ENCODE peak calls at places on chromosomes 16 and 17, in seven cellular contexts. One of them, this sample, is unnamed.

GRCh38 chr16:86508947-86509758 is 1.2 kb upstream of the FOXF1 start:
- DNase-seq in CMK: no peak
- DNase-seq in activated T-cell treated with anti-CD3 and anti-CD28 coated beads, Interleukin-2, amount 50 U/mL, for 4 hours: no peak
- DNase-seq in NCI-H1092: no peak
- DNase-seq in CD8-positive, alpha-beta memory T cell: no peak
- DNase-seq in heart right ventricle: peak; percentile 42
- DNase-seq in GOT3: peak; percentile 70
- DNase-seq in this sample: no peak

GRCh38 chr17:9360610-9361571 is 214.7 kb downstream of the STX8 start:
- DNase-seq in CMK: no peak
- DNase-seq in activated T-cell treated with anti-CD3 and anti-CD28 coated beads, Interleukin-2, amount 50 U/mL, for 4 hours: no peak
- DNase-seq in NCI-H1092: no peak
- DNase-seq in CD8-positive, alpha-beta memory T cell: no peak
- DNase-seq in heart right ventricle: peak; percentile 11
- DNase-seq in GOT3: no peak
- DNase-seq in this sample: no peak

GRCh38 chr16:80741716-80742115 is 62.7 kb downstream of the CDYL2 start:
- DNase-seq in CMK: no peak
- DNase-seq in activated T-cell treated with anti-CD3 and anti-CD28 coated beads, Interleukin-2, amount 50 U/mL, for 4 hours: no peak
- DNase-seq in NCI-H1092: no peak
- DNase-seq in CD8-positive, alpha-beta memory T cell: no peak
- DNase-seq in heart right ventricle: no peak
- DNase-seq in GOT3: no peak
- DNase-seq in this sample: no peak

GRCh38 chr17:688100-688989 is 26.3 kb downstream of the VPS53 start:
- DNase-seq in CMK: no peak
- DNase-seq in activated T-cell treated with anti-CD3 and anti-CD28 coated beads, Interleukin-2, amount 50 U/mL, for 4 hours: no peak
- DNase-seq in NCI-H1092: no peak
- DNase-seq in CD8-positive, alpha-beta memory T cell: no peak
- DNase-seq in heart right ventricle: peak; percentile 17
- DNase-seq in GOT3: no peak
- DNase-seq in this sample: no peak

GRCh38 chr16:13909872-13910303 is 10.1 kb upstream of the ERCC4 start:
- DNase-seq in CMK: no peak
- DNase-seq in activated T-cell treated with anti-CD3 and anti-CD28 coated beads, Interleukin-2, amount 50 U/mL, for 4 hours: no peak
- DNase-seq in NCI-H1092: no peak
- DNase-seq in CD8-positive, alpha-beta memory T cell: no peak
- DNase-seq in heart right ventricle: peak; percentile 69
- DNase-seq in GOT3: no peak
- DNase-seq in this sample: no peak

GRCh38 chr16:81885976-81886586 is 107.0 kb downstream of the PLCG2 start:
- DNase-seq in CMK: peak; percentile 31
- DNase-seq in activated T-cell treated with anti-CD3 and anti-CD28 coated beads, Interleukin-2, amount 50 U/mL, for 4 hours: no peak
- DNase-seq in NCI-H1092: no peak
- DNase-seq in CD8-positive, alpha-beta memory T cell: no peak
- DNase-seq in heart right ventricle: no peak
- DNase-seq in GOT3: no peak
- DNase-seq in this sample: no peak

GRCh38 chr16:54287018-54287757 is 601 bp upstream of the IRX3 start:
- DNase-seq in CMK: no peak
- DNase-seq in activated T-cell treated with anti-CD3 and anti-CD28 coated beads, Interleukin-2, amount 50 U/mL, for 4 hours: no peak
- DNase-seq in NCI-H1092: no peak
- DNase-seq in CD8-positive, alpha-beta memory T cell: no peak
- DNase-seq in heart right ventricle: no peak
- DNase-seq in GOT3: no peak
- DNase-seq in this sample: no peak

GRCh38 chr17:83192161-83192788 is 112.9 kb downstream of the METRNL start:
- DNase-seq in CMK: no peak
- DNase-seq in activated T-cell treated with anti-CD3 and anti-CD28 coated beads, Interleukin-2, amount 50 U/mL, for 4 hours: no peak
- DNase-seq in NCI-H1092: no peak
- DNase-seq in CD8-positive, alpha-beta memory T cell: no peak
- DNase-seq in heart right ventricle: no peak
- DNase-seq in GOT3: no peak
- DNase-seq in this sample: no peak

GRCh38 chr16:11682655-11683096 is 14.4 kb downstream of the SNN start:
- DNase-seq in CMK: no peak
- DNase-seq in activated T-cell treated with anti-CD3 and anti-CD28 coated beads, Interleukin-2, amount 50 U/mL, for 4 hours: no peak
- DNase-seq in NCI-H1092: no peak
- DNase-seq in CD8-positive, alpha-beta memory T cell: no peak
- DNase-seq in heart right ventricle: no peak
- DNase-seq in GOT3: no peak
- DNase-seq in this sample: no peak

GRCh38 chr17:78960945-78961344 is 18.8 kb downstream of the LGALS3BP start:
- DNase-seq in CMK: no peak
- DNase-seq in activated T-cell treated with anti-CD3 and anti-CD28 coated beads, Interleukin-2, amount 50 U/mL, for 4 hours: no peak
- DNase-seq in NCI-H1092: no peak
- DNase-seq in CD8-positive, alpha-beta memory T cell: no peak
- DNase-seq in heart right ventricle: peak; percentile 57
- DNase-seq in GOT3: no peak
- DNase-seq in this sample: no peak

GRCh38 chr16:68564367-68564985 is 25.4 kb downstream of the ZFP90 start:
- DNase-seq in CMK: no peak
- DNase-seq in activated T-cell treated with anti-CD3 and anti-CD28 coated beads, Interleukin-2, amount 50 U/mL, for 4 hours: no peak
- DNase-seq in NCI-H1092: no peak
- DNase-seq in CD8-positive, alpha-beta memory T cell: no peak
- DNase-seq in heart right ventricle: no peak
- DNase-seq in GOT3: no peak
- DNase-seq in this sample: no peak

GRCh38 chr16:49452108-49452507 is 78.5 kb downstream of the C16orf78 start:
- DNase-seq in CMK: no peak
- DNase-seq in activated T-cell treated with anti-CD3 and anti-CD28 coated beads, Interleukin-2, amount 50 U/mL, for 4 hours: no peak
- DNase-seq in NCI-H1092: no peak
- DNase-seq in CD8-positive, alpha-beta memory T cell: no peak
- DNase-seq in heart right ventricle: peak; percentile 19
- DNase-seq in GOT3: no peak
- DNase-seq in this sample: no peak

GRCh38 chr16:2858245-2859025 is 465 bp upstream of the PRSS22 start:
- DNase-seq in CMK: no peak
- DNase-seq in activated T-cell treated with anti-CD3 and anti-CD28 coated beads, Interleukin-2, amount 50 U/mL, for 4 hours: no peak
- DNase-seq in NCI-H1092: no peak
- DNase-seq in CD8-positive, alpha-beta memory T cell: no peak
- DNase-seq in heart right ventricle: no peak
- DNase-seq in GOT3: no peak
- DNase-seq in this sample: no peak

GRCh38 chr16:84532299-84532724 is 27.9 kb upstream of the MEAK7 start:
- DNase-seq in CMK: peak; percentile 75
- DNase-seq in activated T-cell treated with anti-CD3 and anti-CD28 coated beads, Interleukin-2, amount 50 U/mL, for 4 hours: no peak
- DNase-seq in NCI-H1092: no peak
- DNase-seq in CD8-positive, alpha-beta memory T cell: no peak
- DNase-seq in heart right ventricle: peak; percentile 62
- DNase-seq in GOT3: peak; percentile 21
- DNase-seq in this sample: no peak

GRCh38 chr17:6574689-6575595 is 18.6 kb upstream of the PITPNM3 start:
- DNase-seq in CMK: peak; percentile 57
- DNase-seq in activated T-cell treated with anti-CD3 and anti-CD28 coated beads, Interleukin-2, amount 50 U/mL, for 4 hours: peak; percentile 20
- DNase-seq in NCI-H1092: no peak
- DNase-seq in CD8-positive, alpha-beta memory T cell: no peak
- DNase-seq in heart right ventricle: peak; percentile 49
- DNase-seq in GOT3: peak; percentile 32
- DNase-seq in this sample: no peak

GRCh38 chr16:89009343-89010209 is 32.6 kb upstream of the CBFA2T3 start:
- DNase-seq in CMK: no peak
- DNase-seq in activated T-cell treated with anti-CD3 and anti-CD28 coated beads, Interleukin-2, amount 50 U/mL, for 4 hours: no peak
- DNase-seq in NCI-H1092: no peak
- DNase-seq in CD8-positive, alpha-beta memory T cell: no peak
- DNase-seq in heart right ventricle: no peak
- DNase-seq in GOT3: no peak
- DNase-seq in this sample: no peak

GRCh38 chr16:25097304-25097988 is 14.1 kb upstream of the LCMT1 start:
- DNase-seq in CMK: no peak
- DNase-seq in activated T-cell treated with anti-CD3 and anti-CD28 coated beads, Interleukin-2, amount 50 U/mL, for 4 hours: no peak
- DNase-seq in NCI-H1092: no peak
- DNase-seq in CD8-positive, alpha-beta memory T cell: no peak
- DNase-seq in heart right ventricle: no peak
- DNase-seq in GOT3: no peak
- DNase-seq in this sample: no peak

GRCh38 chr17:5773942-5774341 is 189.6 kb upstream of the NLRP1 start:
- DNase-seq in CMK: no peak
- DNase-seq in activated T-cell treated with anti-CD3 and anti-CD28 coated beads, Interleukin-2, amount 50 U/mL, for 4 hours: no peak
- DNase-seq in NCI-H1092: no peak
- DNase-seq in CD8-positive, alpha-beta memory T cell: no peak
- DNase-seq in heart right ventricle: no peak
- DNase-seq in GOT3: no peak
- DNase-seq in this sample: no peak

GRCh38 chr16:84239910-84240309 is at the start of gene KCNG4:
- DNase-seq in CMK: no peak
- DNase-seq in activated T-cell treated with anti-CD3 and anti-CD28 coated beads, Interleukin-2, amount 50 U/mL, for 4 hours: no peak
- DNase-seq in NCI-H1092: no peak
- DNase-seq in CD8-positive, alpha-beta memory T cell: no peak
- DNase-seq in heart right ventricle: no peak
- DNase-seq in GOT3: no peak
- DNase-seq in this sample: no peak

GRCh38 chr17:34126965-34127364 is 128.1 kb upstream of the CCL2 start:
- DNase-seq in CMK: no peak
- DNase-seq in activated T-cell treated with anti-CD3 and anti-CD28 coated beads, Interleukin-2, amount 50 U/mL, for 4 hours: no peak
- DNase-seq in NCI-H1092: no peak
- DNase-seq in CD8-positive, alpha-beta memory T cell: no peak
- DNase-seq in heart right ventricle: no peak
- DNase-seq in GOT3: no peak
- DNase-seq in this sample: peak; percentile 42